ENCODE peak calls at places on chromosome 17, in seven cellular contexts. D is substantia nigra, Q is progenitor cell of endocrine pancreas, W is MCF 10A, H is AG09309, T is gastrocnemius medialis, U is NCI-H146. L is an unnamed sample.

GRCh38 chr17:81392909-81393654 is 2.2 kb upstream of the BAHCC1 start:
- DNase-seq in D (no peak), Q (no peak), W (peak; percentile 16), H (no peak), T (no peak), U (peak; percentile 52), L (no peak)

GRCh38 chr17:36913132-36913531 is 24.1 kb upstream of the LHX1 start:
- DNase-seq in D (no peak), Q (no peak), W (no peak), H (no peak), T (no peak), U (no peak), L (no peak)

GRCh38 chr17:3647769-3648540 is 11.4 kb downstream of the CTNS start:
- DNase-seq in D (peak; percentile 69), Q (peak; percentile 54), W (peak; percentile 58), H (no peak), T (no peak), U (peak; percentile 41), L (no peak)

GRCh38 chr17:34275881-34276280 is 5.9 kb downstream of the CCL7 start:
- DNase-seq in D (no peak), Q (no peak), W (peak; percentile 21), H (peak; percentile 73), T (no peak), U (no peak), L (no peak)

GRCh38 chr17:1031711-1032110 is 34.8 kb downstream of the TIMM22 start:
- DNase-seq in D (peak; percentile 23), Q (no peak), W (no peak), H (no peak), T (no peak), U (no peak), L (no peak)

GRCh38 chr17:80419255-80419654 is 4.3 kb downstream of the ENDOV start:
- DNase-seq in D (no peak), Q (no peak), W (no peak), H (no peak), T (no peak), U (no peak), L (no peak)

GRCh38 chr17:74922694-74923537 is at the start of gene USH1G:
- DNase-seq in D (no peak), Q (no peak), W (peak; percentile 8), H (no peak), T (no peak), U (peak; percentile 47), L (no peak)

GRCh38 chr17:8417806-8418205 is 17.9 kb upstream of the NDEL1 start:
- DNase-seq in D (no peak), Q (no peak), W (peak; percentile 37), H (no peak), T (no peak), U (no peak), L (no peak)